ENCODE peak calls at places on chromosomes 13 and 19, in ten cellular contexts. V is Peyer's patch, B is body of pancreas, L is tibial nerve, S is transverse colon, H is A549, O is heart left ventricle, Q is ovary, Z is IMR-90, X is esophagus squamous epithelium. R is an unnamed sample.

GRCh38 chr13:45747071-45747470 is 45.0 kb downstream of the CBY2 start:
- DNase-seq in Q (no peak), X (no peak), Z (no peak), S (no peak), O (no peak), V (no peak), L (no peak), H (no peak), B (no peak), R (no peak)

GRCh38 chr19:42121036-42121621 is 11.1 kb downstream of the POU2F2 start:
- DNase-seq in L (no peak), X (no peak), Q (no peak), Z (no peak), B (no peak), S (no peak), V (no peak), H (no peak), O (no peak), R (no peak)

GRCh38 chr13:51178456-51179074 is 43.6 kb upstream of the FAM124A start:
- DNase-seq in Q (no peak), V (no peak), B (no peak), Z (no peak), O (no peak), S (no peak), X (no peak), L (no peak), H (no peak), R (no peak)

GRCh38 chr13:77853701-77854100 is 64.9 kb downstream of the EDNRB start:
- DNase-seq in Z (no peak), O (no peak), H (no peak), S (no peak), X (no peak), Q (no peak), V (no peak), L (no peak), B (no peak), R (no peak)

GRCh38 chr13:30877335-30877734 is 28.7 kb upstream of the MEDAG start:
- DNase-seq in X (no peak), Q (no peak), L (no peak), V (no peak), S (no peak), H (no peak), B (no peak), Z (peak; percentile 82), O (no peak), R (no peak)

GRCh38 chr13:49353908-49354307 is 90.0 kb downstream of the CAB39L start:
- DNase-seq in S (no peak), H (no peak), Z (no peak), X (no peak), O (no peak), B (no peak), V (no peak), L (no peak), Q (no peak), R (no peak)

GRCh38 chr13:30191491-30192100 is 115.8 kb downstream of the KATNAL1 start:
- DNase-seq in V (peak; percentile 51), O (no peak), S (no peak), Z (peak; percentile 54), X (no peak), H (no peak), L (no peak), Q (no peak), B (no peak), R (peak; percentile 37)

GRCh38 chr19:38690832-38691231 is 43.4 kb downstream of the ACTN4 start:
- DNase-seq in Z (no peak), B (no peak), S (no peak), V (no peak), Q (no peak), O (no peak), X (no peak), H (no peak), L (no peak), R (no peak)

GRCh38 chr13:109146912-109147624 is 517.7 kb downstream of the MYO16 start:
- DNase-seq in H (peak; percentile 17), S (no peak), B (no peak), L (no peak), Z (peak; percentile 89), X (no peak), Q (no peak), O (no peak), V (no peak), R (no peak)

GRCh38 chr13:98445340-98446233 is 131.3 kb downstream of the STK24 start:
- DNase-seq in S (peak; percentile 80), H (peak; percentile 55), O (peak; percentile 88), X (no peak), V (peak; percentile 85), Z (peak; percentile 41), Q (peak; percentile 68), L (peak; percentile 78), B (peak; percentile 74), R (no peak)

GRCh38 chr19:46741447-46741846 is 4.4 kb upstream of the FKRP start:
- DNase-seq in L (no peak), O (no peak), Q (no peak), B (no peak), X (no peak), Z (no peak), V (no peak), S (no peak), H (no peak), R (no peak)

GRCh38 chr19:18014197-18014596 is 6.2 kb downstream of the ARRDC2 start:
- DNase-seq in X (no peak), L (no peak), B (no peak), Q (no peak), H (no peak), S (no peak), V (no peak), O (no peak), Z (no peak), R (no peak)

GRCh38 chr19:4035582-4035981 is 28.0 kb downstream of the PIAS4 start:
- DNase-seq in X (no peak), Z (peak; percentile 15), H (no peak), O (no peak), V (no peak), Q (no peak), B (no peak), L (no peak), S (no peak), R (no peak)

GRCh38 chr13:32212420-32212819 is 102.7 kb downstream of the ZAR1L start:
- DNase-seq in H (no peak), S (no peak), L (no peak), Q (no peak), X (no peak), B (no peak), V (no peak), Z (peak; percentile 91), O (no peak), R (no peak)

GRCh38 chr13:113365551-113365971 is 1.6 kb upstream of the GRTP1 start:
- DNase-seq in Q (peak; percentile 28), H (no peak), O (no peak), L (no peak), B (no peak), V (no peak), Z (no peak), S (no peak), X (no peak), R (no peak)

GRCh38 chr13:113369189-113369588 is 5.3 kb upstream of the GRTP1 start:
- DNase-seq in H (no peak), Q (no peak), B (no peak), L (no peak), O (no peak), S (no peak), V (no peak), X (no peak), Z (no peak), R (no peak)

GRCh38 chr13:113367771-113368170 is 3.8 kb upstream of the GRTP1 start:
- DNase-seq in Q (no peak), Z (no peak), L (no peak), X (no peak), S (no peak), V (no peak), O (no peak), H (no peak), B (no peak), R (no peak)

GRCh38 chr13:113366031-113366588 is 2.2 kb upstream of the GRTP1 start:
- DNase-seq in H (no peak), O (no peak), V (no peak), Z (peak; percentile 18), S (no peak), Q (peak; percentile 22), X (no peak), B (no peak), L (no peak), R (no peak)

GRCh38 chr13:113367020-113367560 is 3.2 kb upstream of the GRTP1 start:
- DNase-seq in O (no peak), Q (no peak), B (no peak), H (no peak), L (no peak), V (no peak), X (no peak), S (no peak), Z (no peak), R (peak; percentile 77)
- TF ChIP-seq CTCF in O (no peak), Q (no peak), B (no peak), H (no peak), L (no peak), V (no peak), X (no peak), S (no peak), Z (no peak), R (no peak)

DNA sequence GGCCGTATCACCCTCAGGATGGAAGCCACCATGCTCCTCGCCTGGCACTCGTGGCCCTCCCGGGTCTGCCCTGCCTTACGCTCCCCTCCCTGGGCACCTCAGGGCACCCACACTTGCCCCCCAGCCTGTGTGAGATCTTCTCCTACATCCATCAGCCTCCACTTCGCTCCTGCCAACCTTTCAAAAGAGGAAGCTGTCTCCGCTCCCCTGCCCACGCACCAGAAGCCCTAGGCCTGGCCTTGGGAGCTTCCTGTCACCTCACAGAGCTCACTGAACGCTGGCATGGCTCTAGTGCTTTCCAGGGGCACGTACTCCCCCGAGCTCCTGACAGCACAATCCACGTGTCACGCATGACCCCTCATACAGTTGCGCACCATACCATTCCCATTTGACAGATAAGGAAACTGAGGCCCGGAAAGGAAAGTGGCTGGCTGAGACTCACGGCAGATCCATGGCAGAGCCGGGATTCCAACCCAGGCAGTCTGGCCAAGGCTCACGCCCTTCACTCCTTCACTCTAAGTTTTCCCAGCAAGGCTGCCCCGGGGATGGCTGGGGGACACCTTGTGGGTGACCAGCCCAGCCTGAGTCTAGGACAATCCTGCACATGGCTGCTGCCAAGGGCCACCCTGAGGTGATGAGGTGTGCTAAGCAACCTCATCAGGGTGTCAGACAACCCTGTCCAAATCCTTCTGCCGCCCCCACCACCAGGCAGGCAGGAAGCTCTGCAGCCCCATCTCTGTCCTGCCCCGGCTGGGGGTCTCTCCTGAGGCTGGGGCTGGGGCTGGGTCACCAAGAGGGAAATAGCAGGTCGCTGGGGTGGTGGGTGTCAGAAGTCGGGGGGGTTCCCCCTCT is 19.3 kb downstream of the PPP1R12C start:
- DNase-seq in O (no peak), V (no peak), L (no peak), S (no peak), B (no peak), X (no peak), Q (no peak), H (no peak), Z (no peak), R (no peak)
- H3K4me1 ChIP-seq in O (peaks cover 17% of the 10 kb centered on the region), V (no peaks in the 10 kb centered on the region), L (no peaks in the 10 kb centered on the region), S (no peaks in the 10 kb centered on the region), B (no peaks in the 10 kb centered on the region), X (peaks cover 3% of the 10 kb centered on the region), Q (no peaks in the 10 kb centered on the region), H (no peaks in the 10 kb centered on the region), Z (no peaks in the 10 kb centered on the region), R (no peaks in the 10 kb centered on the region)

GRCh38 chr19:39970674-39971379 is at the start of gene PSMC4:
- DNase-seq in H (peak; percentile 100), S (peak; percentile 99), Z (peak; percentile 99), O (peak; percentile 99), X (peak; percentile 89), Q (peak; percentile 96), V (peak; percentile 99), L (peak; percentile 93), B (peak; percentile 98), R (peak; percentile 99)
- TF ChIP-seq POLR2A in H (peak; percentile 81), S (peak; percentile 85), Z (peak; percentile 95), O (peak; percentile 88), X (peak; percentile 66), Q (peak; percentile 72), V (peak; percentile 78), L (peak; percentile 46), B (peak; percentile 66), R (peak; percentile 83)

GRCh38 chr19:9149976-9150375 is 9.8 kb downstream of the ZNF317 start:
- DNase-seq in H (no peak), B (no peak), O (no peak), V (no peak), X (no peak), L (no peak), S (no peak), Z (no peak), Q (no peak), R (no peak)
- TF ChIP-seq CTCF in H (no peak), B (no peak), O (no peak), V (no peak), X (no peak), L (no peak), S (no peak), Z (no peak), Q (no peak), R (no peak)